ENCODE peak calls at places on chromosomes 7 and 10, in four cellular contexts. U is A549, X is brain microvascular endothelial cell, P is cardiac muscle cell. E is an unnamed sample.

GRCh38 chr10:75663947-75664664 is 232.7 kb downstream of the LRMDA start:
- DNase-seq in U (no peak), X (no peak), P (peak), E (no peak)

GRCh38 chr7:149690688-149691446 is 82.5 kb downstream of the ZNF467 start:
- DNase-seq in X (peak), P (peak), U (peak), E (peak)

GRCh38 chr10:62185914-62186692 is 82.5 kb downstream of the RTKN2 start:
- DNase-seq in X (no peak), U (no peak), P (no peak), E (no peak)

GRCh38 chr10:128050937-128051336 is 75.3 kb downstream of the MKI67 start:
- DNase-seq in U (no peak), X (no peak), P (peak), E (no peak)

GRCh38 chr7:55563596-55564325 is 8.5 kb downstream of the VOPP1 start:
- DNase-seq in U (no peak), P (no peak), X (no peak), E (no peak)

GRCh38 chr10:118581340-118581739 is 14.1 kb downstream of the PRLHR start:
- DNase-seq in X (no peak), P (no peak), U (no peak), E (no peak)

GRCh38 chr7:15602236-15602635 is 40.4 kb upstream of the AGMO start:
- DNase-seq in U (no peak), X (peak), P (peak), E (no peak)

GRCh38 chr10:807958-808353 is 118.5 kb upstream of the DIP2C start:
- DNase-seq in U (no peak), P (no peak), X (no peak), E (no peak)

DNA sequence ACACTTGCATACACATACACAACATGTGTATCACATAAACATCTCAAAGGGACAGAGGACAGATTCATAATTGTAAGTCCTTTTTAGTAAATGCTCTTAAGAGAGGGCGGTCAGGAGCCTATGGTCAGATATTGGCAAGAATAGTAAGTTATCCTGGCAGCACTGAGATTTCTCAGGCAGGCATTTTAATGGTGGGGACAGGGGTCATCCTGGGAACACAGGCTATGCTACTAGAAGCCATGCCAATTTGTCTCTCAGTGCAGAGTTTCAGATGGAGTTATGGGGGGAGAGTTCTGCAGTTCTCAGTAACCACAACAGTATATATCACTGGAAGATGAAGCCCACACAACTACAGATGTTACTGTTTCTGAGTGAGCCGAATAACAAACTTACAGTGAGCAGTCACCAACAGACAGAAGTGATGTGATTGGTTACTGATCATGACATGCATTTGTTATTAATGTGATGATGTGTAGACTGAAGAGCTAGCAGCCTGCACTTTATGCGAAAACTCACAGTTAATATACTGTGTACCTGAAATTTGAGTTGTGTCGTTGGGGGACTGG is 16.4 kb downstream of the ZNF487 start:
- DNase-seq in X (no peak), P (no peak), U (no peak), E (no peak)
- H3K27ac ChIP-seq in X (no peak), P (peak), U (no peak), E (peak)

GRCh38 chr10:14526326-14526725 is 195.6 kb upstream of the FRMD4A start:
- DNase-seq in X (no peak), P (no peak), U (no peak), E (no peak)

GRCh38 chr10:14527134-14527780 is 196.5 kb upstream of the FRMD4A start:
- DNase-seq in U (no peak), P (no peak), X (no peak), E (no peak)

GRCh38 chr10:14519785-14520184 is 189.1 kb upstream of the FRMD4A start:
- DNase-seq in U (no peak), X (no peak), P (no peak), E (no peak)

GRCh38 chr10:14524692-14525091 is 194.0 kb upstream of the FRMD4A start:
- DNase-seq in X (no peak), U (no peak), P (peak), E (no peak)

DNA sequence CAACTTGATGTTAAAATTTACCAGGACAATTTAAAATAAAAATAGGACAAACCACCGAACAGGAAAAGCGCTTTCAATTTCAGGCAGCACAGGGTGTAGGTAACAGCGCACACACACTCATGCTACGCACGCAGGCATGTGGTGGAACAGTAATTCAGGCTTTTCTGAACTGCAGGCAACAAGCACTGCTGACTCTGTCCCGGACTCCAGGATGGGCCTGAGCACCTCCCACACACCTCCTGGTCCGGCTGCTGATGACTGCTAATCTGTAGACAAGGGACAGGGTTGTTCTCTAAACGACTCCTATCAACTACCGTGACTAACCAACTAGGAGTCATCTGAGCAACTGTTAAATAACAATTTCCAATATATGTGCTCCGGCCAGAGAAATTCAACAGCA is 192.6 kb upstream of the FRMD4A start:
- DNase-seq in U (no peak), X (no peak), P (no peak), E (no peak)
- H3K27ac ChIP-seq in U (no peak), X (no peak), P (no peak), E (no peak)

GRCh38 chr10:71075066-71075758 is 137.2 kb upstream of the UNC5B start:
- DNase-seq in U (no peak), X (no peak), P (no peak), E (no peak)
- H3K27ac ChIP-seq in U (no peak), X (no peak), P (no peak), E (no peak)

GRCh38 chr7:128833148-128833938 is 3.1 kb downstream of the FLNC start:
- DNase-seq in U (no peak), P (peak), X (peak), E (no peak)
- H3K27ac ChIP-seq in U (no peak), P (peak), X (peak), E (no peak)

GRCh38 chr10:94425942-94426341 is 23.6 kb downstream of the TBC1D12 start:
- DNase-seq in U (no peak), P (no peak), X (no peak), E (no peak)
- H3K27ac ChIP-seq in U (no peak), P (no peak), X (no peak), E (no peak)

DNA sequence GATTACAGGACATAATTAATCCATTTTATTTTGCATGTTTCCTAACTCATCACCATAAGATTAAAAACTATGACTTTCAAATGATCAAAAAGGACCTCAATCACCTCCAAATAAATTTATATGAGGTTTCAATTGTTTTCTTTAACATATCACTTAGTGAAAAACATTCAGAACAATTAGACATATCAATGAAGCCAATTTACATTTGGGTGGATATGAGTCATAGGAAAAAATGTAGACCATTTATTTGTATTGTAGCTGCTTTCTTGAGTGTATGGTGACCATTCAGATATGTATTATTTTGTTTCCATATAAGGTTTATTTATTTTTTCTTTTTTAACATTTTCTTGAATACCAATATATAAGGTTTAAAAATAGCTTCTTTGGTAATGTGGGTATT is 13.3 kb upstream of the EXOC6 start:
- DNase-seq in P (no peak), X (no peak), U (no peak), E (no peak)
- H3K27ac ChIP-seq in P (no peak), X (peak), U (no peak), E (no peak)

GRCh38 chr10:68955786-68956532 is at the start of gene DDX21:
- DNase-seq in P (peak), U (peak), X (peak), E (peak)

GRCh38 chr10:68955414-68955785 is 570 bp upstream of the DDX21 start:
- DNase-seq in X (no peak), U (no peak), P (no peak), E (no peak)

GRCh38 chr10:68957284-68957615 is 1.3 kb downstream of the DDX21 start:
- DNase-seq in P (no peak), X (no peak), U (no peak), E (no peak)

GRCh38 chr10:68957654-68958053 is 1.7 kb downstream of the DDX21 start:
- DNase-seq in P (peak), U (peak), X (no peak), E (no peak)

DNA sequence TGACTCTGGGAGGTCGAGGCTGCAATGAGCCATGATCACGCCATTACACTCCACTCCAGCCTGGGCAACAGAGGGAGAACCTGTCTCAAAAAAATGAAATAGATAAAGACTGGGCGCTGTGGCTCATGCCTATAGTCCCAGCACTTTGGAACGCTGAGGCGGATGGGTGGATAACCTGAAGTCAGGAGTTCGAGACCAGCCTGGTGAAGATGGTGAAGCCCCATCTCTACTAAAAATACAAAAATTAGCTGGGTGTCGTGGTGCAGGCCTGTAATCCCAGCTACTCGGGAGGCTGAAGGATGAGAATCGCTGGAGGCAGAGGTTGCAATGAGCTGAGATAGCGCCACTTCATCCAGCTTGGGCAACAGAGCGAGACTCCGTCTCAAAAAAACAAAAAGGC is 1.1 kb upstream of the DDX21 start:
- DNase-seq in U (no peak), X (no peak), P (no peak), E (no peak)
- H3K27ac ChIP-seq in U (peak), X (no peak), P (no peak), E (peak)

DNA sequence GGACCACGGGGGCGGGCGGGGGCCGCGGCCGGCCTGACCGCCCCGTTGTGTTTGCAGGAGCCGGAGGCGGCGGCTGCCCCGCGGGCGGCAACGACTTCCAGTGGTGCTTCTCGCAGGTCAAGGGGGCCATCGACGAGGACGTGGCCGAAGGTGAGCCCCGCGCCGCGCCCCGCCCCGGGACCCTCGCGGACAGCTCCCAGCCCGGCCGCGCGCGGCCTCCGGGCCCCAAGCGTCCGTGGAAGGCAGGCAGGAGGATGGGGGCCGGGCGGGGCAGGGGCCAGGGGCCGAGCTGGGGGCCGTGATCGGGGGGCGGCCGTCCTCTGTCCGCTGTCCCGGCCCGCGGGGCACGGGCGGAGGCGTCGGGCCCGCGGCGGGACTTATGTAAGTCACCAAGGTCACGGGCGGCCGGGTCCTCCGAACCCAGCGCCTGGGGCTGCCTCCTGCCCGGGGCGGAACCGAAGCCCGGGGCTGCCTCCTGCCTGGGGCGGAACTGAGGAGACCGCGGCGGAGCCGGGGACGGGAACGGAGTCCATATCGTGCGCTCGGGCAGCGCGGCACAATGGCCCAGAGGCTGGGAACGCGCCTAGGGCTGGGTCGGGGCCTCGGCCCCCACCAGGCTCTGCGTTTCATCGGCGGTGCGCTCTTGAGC is 497 bp downstream of the PPP2R2D start:
- DNase-seq in X (no peak), P (peak), U (no peak), E (no peak)
- H3K27ac ChIP-seq in X (peak), P (peak), U (peak), E (peak)

E was measured in epithelial cell of prostate.